ENCODE peak calls at places on chromosomes 11 and 22, in seven cellular contexts. One of them, this sample, is unnamed.
A peak's percentile ranks its signal among the peaks of the same experiment; 100 is the strongest.

GRCh38 chr11:104573431-104573830 is 324.8 kb downstream of the CASP12 start:
- DNase-seq in ascending aorta: no peak
- DNase-seq in SW480: no peak
- DNase-seq in putamen: no peak
- DNase-seq in astrocyte of the cerebellum: no peak
- DNase-seq in hepatocyte: no peak
- DNase-seq in stimulated activated CD8-positive, alpha-beta memory T cell treated with anti-CD3 and anti-CD28 coated beads, Interleukin-15, amount 100 ng/mL, for 4 hours: no peak
- DNase-seq in this sample: no peak

GRCh38 chr11:8917157-8917820 is 6.3 kb downstream of the AKIP1 start:
- DNase-seq in ascending aorta: no peak
- DNase-seq in SW480: peak; percentile 49
- DNase-seq in putamen: no peak
- DNase-seq in astrocyte of the cerebellum: peak; percentile 94
- DNase-seq in hepatocyte: peak; percentile 62
- DNase-seq in stimulated activated CD8-positive, alpha-beta memory T cell treated with anti-CD3 and anti-CD28 coated beads, Interleukin-15, amount 100 ng/mL, for 4 hours: no peak
- DNase-seq in this sample: no peak

GRCh38 chr11:115699733-115700132 is 195.5 kb upstream of the CADM1 start:
- DNase-seq in ascending aorta: no peak
- DNase-seq in SW480: no peak
- DNase-seq in putamen: peak; percentile 23
- DNase-seq in astrocyte of the cerebellum: peak; percentile 99
- DNase-seq in hepatocyte: no peak
- DNase-seq in stimulated activated CD8-positive, alpha-beta memory T cell treated with anti-CD3 and anti-CD28 coated beads, Interleukin-15, amount 100 ng/mL, for 4 hours: no peak
- DNase-seq in this sample: no peak

GRCh38 chr11:118088531-118088930 is 1.8 kb upstream of the SMIM35 start:
- DNase-seq in ascending aorta: no peak
- DNase-seq in SW480: no peak
- DNase-seq in putamen: no peak
- DNase-seq in astrocyte of the cerebellum: no peak
- DNase-seq in hepatocyte: no peak
- DNase-seq in stimulated activated CD8-positive, alpha-beta memory T cell treated with anti-CD3 and anti-CD28 coated beads, Interleukin-15, amount 100 ng/mL, for 4 hours: no peak
- DNase-seq in this sample: no peak

GRCh38 chr11:64563966-64564365 is 27.1 kb upstream of the SLC22A12 start:
- DNase-seq in ascending aorta: no peak
- DNase-seq in SW480: no peak
- DNase-seq in putamen: no peak
- DNase-seq in astrocyte of the cerebellum: no peak
- DNase-seq in hepatocyte: no peak
- DNase-seq in stimulated activated CD8-positive, alpha-beta memory T cell treated with anti-CD3 and anti-CD28 coated beads, Interleukin-15, amount 100 ng/mL, for 4 hours: no peak
- DNase-seq in this sample: no peak

GRCh38 chr11:14908214-14908880 is 16.3 kb upstream of the CYP2R1 start:
- DNase-seq in ascending aorta: no peak
- DNase-seq in SW480: peak; percentile 81
- DNase-seq in putamen: no peak
- DNase-seq in astrocyte of the cerebellum: no peak
- DNase-seq in hepatocyte: peak; percentile 70
- DNase-seq in stimulated activated CD8-positive, alpha-beta memory T cell treated with anti-CD3 and anti-CD28 coated beads, Interleukin-15, amount 100 ng/mL, for 4 hours: no peak
- DNase-seq in this sample: no peak

GRCh38 chr22:27799334-27800249 is 2.0 kb downstream of the MN1 start:
- DNase-seq in ascending aorta: no peak
- DNase-seq in SW480: no peak
- DNase-seq in putamen: no peak
- DNase-seq in astrocyte of the cerebellum: no peak
- DNase-seq in hepatocyte: no peak
- DNase-seq in stimulated activated CD8-positive, alpha-beta memory T cell treated with anti-CD3 and anti-CD28 coated beads, Interleukin-15, amount 100 ng/mL, for 4 hours: no peak
- DNase-seq in this sample: peak; percentile 65

GRCh38 chr22:39236321-39237275 is 8.2 kb downstream of the PDGFB start:
- DNase-seq in ascending aorta: no peak
- DNase-seq in SW480: peak; percentile 77
- DNase-seq in putamen: no peak
- DNase-seq in astrocyte of the cerebellum: no peak
- DNase-seq in hepatocyte: no peak
- DNase-seq in stimulated activated CD8-positive, alpha-beta memory T cell treated with anti-CD3 and anti-CD28 coated beads, Interleukin-15, amount 100 ng/mL, for 4 hours: no peak
- DNase-seq in this sample: no peak

GRCh38 chr22:38177044-38177443 is 4.6 kb downstream of the PLA2G6 start:
- DNase-seq in ascending aorta: no peak
- DNase-seq in SW480: no peak
- DNase-seq in putamen: no peak
- DNase-seq in astrocyte of the cerebellum: no peak
- DNase-seq in hepatocyte: no peak
- DNase-seq in stimulated activated CD8-positive, alpha-beta memory T cell treated with anti-CD3 and anti-CD28 coated beads, Interleukin-15, amount 100 ng/mL, for 4 hours: no peak
- DNase-seq in this sample: no peak

GRCh38 chr22:22450343-22450839 is 58.2 kb downstream of the ZNF280B start:
- DNase-seq in ascending aorta: no peak
- DNase-seq in SW480: no peak
- DNase-seq in putamen: no peak
- DNase-seq in astrocyte of the cerebellum: no peak
- DNase-seq in hepatocyte: no peak
- DNase-seq in stimulated activated CD8-positive, alpha-beta memory T cell treated with anti-CD3 and anti-CD28 coated beads, Interleukin-15, amount 100 ng/mL, for 4 hours: no peak
- DNase-seq in this sample: no peak

GRCh38 chr11:119371778-119372182 is 9.7 kb downstream of the USP2 start:
- DNase-seq in ascending aorta: no peak
- DNase-seq in SW480: peak; percentile 47
- DNase-seq in putamen: peak; percentile 69
- DNase-seq in astrocyte of the cerebellum: no peak
- DNase-seq in hepatocyte: peak; percentile 25
- DNase-seq in stimulated activated CD8-positive, alpha-beta memory T cell treated with anti-CD3 and anti-CD28 coated beads, Interleukin-15, amount 100 ng/mL, for 4 hours: no peak
- DNase-seq in this sample: no peak

GRCh38 chr11:14764899-14765527 is 121.4 kb downstream of the PDE3B start:
- DNase-seq in ascending aorta: no peak
- DNase-seq in SW480: peak; percentile 63
- DNase-seq in putamen: no peak
- DNase-seq in astrocyte of the cerebellum: peak; percentile 36
- DNase-seq in hepatocyte: no peak
- DNase-seq in stimulated activated CD8-positive, alpha-beta memory T cell treated with anti-CD3 and anti-CD28 coated beads, Interleukin-15, amount 100 ng/mL, for 4 hours: no peak
- DNase-seq in this sample: no peak

GRCh38 chr11:134033696-134034491 is 35.0 kb upstream of the JAM3 start:
- DNase-seq in ascending aorta: peak; percentile 72
- DNase-seq in SW480: peak; percentile 91
- DNase-seq in putamen: peak; percentile 82
- DNase-seq in astrocyte of the cerebellum: peak; percentile 61
- DNase-seq in hepatocyte: peak; percentile 95
- DNase-seq in stimulated activated CD8-positive, alpha-beta memory T cell treated with anti-CD3 and anti-CD28 coated beads, Interleukin-15, amount 100 ng/mL, for 4 hours: no peak
- DNase-seq in this sample: peak; percentile 51

GRCh38 chr22:20992456-20993303 is 9.2 kb downstream of the THAP7 start:
- DNase-seq in ascending aorta: no peak
- DNase-seq in SW480: no peak
- DNase-seq in putamen: no peak
- DNase-seq in astrocyte of the cerebellum: no peak
- DNase-seq in hepatocyte: no peak
- DNase-seq in stimulated activated CD8-positive, alpha-beta memory T cell treated with anti-CD3 and anti-CD28 coated beads, Interleukin-15, amount 100 ng/mL, for 4 hours: no peak
- DNase-seq in this sample: no peak

GRCh38 chr11:27209562-27210005 is 153.4 kb downstream of the CCDC34 start:
- DNase-seq in ascending aorta: no peak
- DNase-seq in SW480: peak; percentile 69
- DNase-seq in putamen: no peak
- DNase-seq in astrocyte of the cerebellum: peak; percentile 91
- DNase-seq in hepatocyte: peak; percentile 74
- DNase-seq in stimulated activated CD8-positive, alpha-beta memory T cell treated with anti-CD3 and anti-CD28 coated beads, Interleukin-15, amount 100 ng/mL, for 4 hours: no peak
- DNase-seq in this sample: no peak

GRCh38 chr11:122032317-122032716 is 83.7 kb downstream of the BLID start:
- DNase-seq in ascending aorta: no peak
- DNase-seq in SW480: no peak
- DNase-seq in putamen: no peak
- DNase-seq in astrocyte of the cerebellum: no peak
- DNase-seq in hepatocyte: no peak
- DNase-seq in stimulated activated CD8-positive, alpha-beta memory T cell treated with anti-CD3 and anti-CD28 coated beads, Interleukin-15, amount 100 ng/mL, for 4 hours: no peak
- DNase-seq in this sample: no peak

GRCh38 chr11:134638796-134639540 is 226.9 kb upstream of the B3GAT1 start:
- DNase-seq in ascending aorta: no peak
- DNase-seq in SW480: no peak
- DNase-seq in putamen: no peak
- DNase-seq in astrocyte of the cerebellum: no peak
- DNase-seq in hepatocyte: no peak
- DNase-seq in stimulated activated CD8-positive, alpha-beta memory T cell treated with anti-CD3 and anti-CD28 coated beads, Interleukin-15, amount 100 ng/mL, for 4 hours: no peak
- DNase-seq in this sample: no peak

GRCh38 chr11:65576232-65576866 is 496 bp downstream of the EHBP1L1 start:
- DNase-seq in ascending aorta: no peak
- DNase-seq in SW480: no peak
- DNase-seq in putamen: no peak
- DNase-seq in astrocyte of the cerebellum: no peak
- DNase-seq in hepatocyte: no peak
- DNase-seq in stimulated activated CD8-positive, alpha-beta memory T cell treated with anti-CD3 and anti-CD28 coated beads, Interleukin-15, amount 100 ng/mL, for 4 hours: no peak
- DNase-seq in this sample: no peak

GRCh38 chr11:20488352-20488751 is 100.8 kb downstream of the PRMT3 start:
- DNase-seq in ascending aorta: no peak
- DNase-seq in SW480: no peak
- DNase-seq in putamen: no peak
- DNase-seq in astrocyte of the cerebellum: peak; percentile 3
- DNase-seq in hepatocyte: no peak
- DNase-seq in stimulated activated CD8-positive, alpha-beta memory T cell treated with anti-CD3 and anti-CD28 coated beads, Interleukin-15, amount 100 ng/mL, for 4 hours: no peak
- DNase-seq in this sample: no peak

GRCh38 chr11:46529086-46529905 is 64.5 kb downstream of the AMBRA1 start:
- DNase-seq in ascending aorta: no peak
- DNase-seq in SW480: peak; percentile 62
- DNase-seq in putamen: peak; percentile 70
- DNase-seq in astrocyte of the cerebellum: peak; percentile 32
- DNase-seq in hepatocyte: peak; percentile 72
- DNase-seq in stimulated activated CD8-positive, alpha-beta memory T cell treated with anti-CD3 and anti-CD28 coated beads, Interleukin-15, amount 100 ng/mL, for 4 hours: peak; percentile 43
- DNase-seq in this sample: peak; percentile 57

GRCh38 chr11:76704171-76704948 is 33.8 kb upstream of the LRRC32 start:
- DNase-seq in ascending aorta: no peak
- DNase-seq in SW480: no peak
- DNase-seq in putamen: no peak
- DNase-seq in astrocyte of the cerebellum: no peak
- DNase-seq in hepatocyte: no peak
- DNase-seq in stimulated activated CD8-positive, alpha-beta memory T cell treated with anti-CD3 and anti-CD28 coated beads, Interleukin-15, amount 100 ng/mL, for 4 hours: no peak
- DNase-seq in this sample: no peak

GRCh38 chr11:88281317-88281712 is 56.2 kb downstream of the CTSC start:
- DNase-seq in ascending aorta: no peak
- DNase-seq in SW480: no peak
- DNase-seq in putamen: no peak
- DNase-seq in astrocyte of the cerebellum: no peak
- DNase-seq in hepatocyte: no peak
- DNase-seq in stimulated activated CD8-positive, alpha-beta memory T cell treated with anti-CD3 and anti-CD28 coated beads, Interleukin-15, amount 100 ng/mL, for 4 hours: no peak
- DNase-seq in this sample: no peak

GRCh38 chr11:133163463-133164419 is 368.6 kb downstream of the OPCML start:
- DNase-seq in ascending aorta: no peak
- DNase-seq in SW480: peak; percentile 65
- DNase-seq in putamen: peak; percentile 67
- DNase-seq in astrocyte of the cerebellum: peak; percentile 15
- DNase-seq in hepatocyte: peak; percentile 71
- DNase-seq in stimulated activated CD8-positive, alpha-beta memory T cell treated with anti-CD3 and anti-CD28 coated beads, Interleukin-15, amount 100 ng/mL, for 4 hours: no peak
- DNase-seq in this sample: no peak

GRCh38 chr11:62449451-62449851 is 30.6 kb downstream of the SCGB1A1 start:
- DNase-seq in ascending aorta: no peak
- DNase-seq in SW480: peak; percentile 25
- DNase-seq in putamen: no peak
- DNase-seq in astrocyte of the cerebellum: no peak
- DNase-seq in hepatocyte: no peak
- DNase-seq in stimulated activated CD8-positive, alpha-beta memory T cell treated with anti-CD3 and anti-CD28 coated beads, Interleukin-15, amount 100 ng/mL, for 4 hours: no peak
- DNase-seq in this sample: peak; percentile 89

GRCh38 chr11:118841469-118842222 is 42.0 kb upstream of the CXCR5 start:
- DNase-seq in ascending aorta: no peak
- DNase-seq in SW480: no peak
- DNase-seq in putamen: no peak
- DNase-seq in astrocyte of the cerebellum: no peak
- DNase-seq in hepatocyte: no peak
- DNase-seq in stimulated activated CD8-positive, alpha-beta memory T cell treated with anti-CD3 and anti-CD28 coated beads, Interleukin-15, amount 100 ng/mL, for 4 hours: no peak
- DNase-seq in this sample: peak; percentile 66

GRCh38 chr11:123386746-123387510 is 43.1 kb upstream of the GRAMD1B start:
- DNase-seq in ascending aorta: no peak
- DNase-seq in SW480: no peak
- DNase-seq in putamen: no peak
- DNase-seq in astrocyte of the cerebellum: no peak
- DNase-seq in hepatocyte: no peak
- DNase-seq in stimulated activated CD8-positive, alpha-beta memory T cell treated with anti-CD3 and anti-CD28 coated beads, Interleukin-15, amount 100 ng/mL, for 4 hours: no peak
- DNase-seq in this sample: no peak

GRCh38 chr11:128715691-128716153 is 21.9 kb downstream of the FLI1 start:
- DNase-seq in ascending aorta: no peak
- DNase-seq in SW480: peak; percentile 23
- DNase-seq in putamen: no peak
- DNase-seq in astrocyte of the cerebellum: peak; percentile 58
- DNase-seq in hepatocyte: no peak
- DNase-seq in stimulated activated CD8-positive, alpha-beta memory T cell treated with anti-CD3 and anti-CD28 coated beads, Interleukin-15, amount 100 ng/mL, for 4 hours: no peak
- DNase-seq in this sample: no peak

GRCh38 chr22:36528795-36529718 is at the start of gene EIF3D:
- DNase-seq in ascending aorta: peak; percentile 95
- DNase-seq in SW480: peak; percentile 99
- DNase-seq in putamen: peak; percentile 99
- DNase-seq in astrocyte of the cerebellum: peak; percentile 99
- DNase-seq in hepatocyte: peak; percentile 99
- DNase-seq in stimulated activated CD8-positive, alpha-beta memory T cell treated with anti-CD3 and anti-CD28 coated beads, Interleukin-15, amount 100 ng/mL, for 4 hours: peak; percentile 97
- DNase-seq in this sample: peak; percentile 99

GRCh38 chr11:46001427-46002049 is 79.1 kb downstream of the LARGE2 start:
- DNase-seq in ascending aorta: no peak
- DNase-seq in SW480: no peak
- DNase-seq in putamen: no peak
- DNase-seq in astrocyte of the cerebellum: peak; percentile 36
- DNase-seq in hepatocyte: no peak
- DNase-seq in stimulated activated CD8-positive, alpha-beta memory T cell treated with anti-CD3 and anti-CD28 coated beads, Interleukin-15, amount 100 ng/mL, for 4 hours: no peak
- DNase-seq in this sample: no peak

GRCh38 chr11:101429708-101430107 is 154.1 kb downstream of the TRPC6 start:
- DNase-seq in ascending aorta: no peak
- DNase-seq in SW480: no peak
- DNase-seq in putamen: no peak
- DNase-seq in astrocyte of the cerebellum: no peak
- DNase-seq in hepatocyte: peak; percentile 21
- DNase-seq in stimulated activated CD8-positive, alpha-beta memory T cell treated with anti-CD3 and anti-CD28 coated beads, Interleukin-15, amount 100 ng/mL, for 4 hours: no peak
- DNase-seq in this sample: no peak

GRCh38 chr11:123255909-123256308 is 60.9 kb upstream of the CLMP start:
- DNase-seq in ascending aorta: no peak
- DNase-seq in SW480: no peak
- DNase-seq in putamen: no peak
- DNase-seq in astrocyte of the cerebellum: no peak
- DNase-seq in hepatocyte: peak; percentile 34
- DNase-seq in stimulated activated CD8-positive, alpha-beta memory T cell treated with anti-CD3 and anti-CD28 coated beads, Interleukin-15, amount 100 ng/mL, for 4 hours: no peak
- DNase-seq in this sample: no peak

GRCh38 chr11:61372659-61373058 is 10.5 kb downstream of the TMEM138 start:
- DNase-seq in ascending aorta: no peak
- DNase-seq in SW480: no peak
- DNase-seq in putamen: no peak
- DNase-seq in astrocyte of the cerebellum: no peak
- DNase-seq in hepatocyte: no peak
- DNase-seq in stimulated activated CD8-positive, alpha-beta memory T cell treated with anti-CD3 and anti-CD28 coated beads, Interleukin-15, amount 100 ng/mL, for 4 hours: no peak
- DNase-seq in this sample: no peak

GRCh38 chr11:16096336-16096735 is 260.0 kb downstream of the SOX6 start:
- DNase-seq in ascending aorta: no peak
- DNase-seq in SW480: no peak
- DNase-seq in putamen: no peak
- DNase-seq in astrocyte of the cerebellum: no peak
- DNase-seq in hepatocyte: no peak
- DNase-seq in stimulated activated CD8-positive, alpha-beta memory T cell treated with anti-CD3 and anti-CD28 coated beads, Interleukin-15, amount 100 ng/mL, for 4 hours: no peak
- DNase-seq in this sample: no peak

GRCh38 chr11:27642954-27643353 is 57.3 kb downstream of the BDNF start:
- DNase-seq in ascending aorta: no peak
- DNase-seq in SW480: no peak
- DNase-seq in putamen: no peak
- DNase-seq in astrocyte of the cerebellum: no peak
- DNase-seq in hepatocyte: no peak
- DNase-seq in stimulated activated CD8-positive, alpha-beta memory T cell treated with anti-CD3 and anti-CD28 coated beads, Interleukin-15, amount 100 ng/mL, for 4 hours: no peak
- DNase-seq in this sample: no peak

GRCh38 chr11:65225284-65226102 is 36.3 kb upstream of the POLA2 start:
- DNase-seq in ascending aorta: no peak
- DNase-seq in SW480: no peak
- DNase-seq in putamen: no peak
- DNase-seq in astrocyte of the cerebellum: peak; percentile 33
- DNase-seq in hepatocyte: peak; percentile 78
- DNase-seq in stimulated activated CD8-positive, alpha-beta memory T cell treated with anti-CD3 and anti-CD28 coated beads, Interleukin-15, amount 100 ng/mL, for 4 hours: no peak
- DNase-seq in this sample: peak; percentile 75

GRCh38 chr11:115674831-115675230 is 170.6 kb upstream of the CADM1 start:
- DNase-seq in ascending aorta: no peak
- DNase-seq in SW480: no peak
- DNase-seq in putamen: no peak
- DNase-seq in astrocyte of the cerebellum: no peak
- DNase-seq in hepatocyte: no peak
- DNase-seq in stimulated activated CD8-positive, alpha-beta memory T cell treated with anti-CD3 and anti-CD28 coated beads, Interleukin-15, amount 100 ng/mL, for 4 hours: no peak
- DNase-seq in this sample: no peak

GRCh38 chr11:32448232-32448631 is 12.9 kb upstream of the WT1 start:
- DNase-seq in ascending aorta: no peak
- DNase-seq in SW480: peak; percentile 59
- DNase-seq in putamen: no peak
- DNase-seq in astrocyte of the cerebellum: no peak
- DNase-seq in hepatocyte: no peak
- DNase-seq in stimulated activated CD8-positive, alpha-beta memory T cell treated with anti-CD3 and anti-CD28 coated beads, Interleukin-15, amount 100 ng/mL, for 4 hours: no peak
- DNase-seq in this sample: no peak

GRCh38 chr11:84720706-84721402 is 906.3 kb downstream of the DLG2 start:
- DNase-seq in ascending aorta: no peak
- DNase-seq in SW480: no peak
- DNase-seq in putamen: peak; percentile 39
- DNase-seq in astrocyte of the cerebellum: no peak
- DNase-seq in hepatocyte: peak; percentile 12
- DNase-seq in stimulated activated CD8-positive, alpha-beta memory T cell treated with anti-CD3 and anti-CD28 coated beads, Interleukin-15, amount 100 ng/mL, for 4 hours: no peak
- DNase-seq in this sample: no peak

This sample was measured in left lobe of liver.